ENCODE peak calls at places on chromosomes 6 and 20, in four cellular contexts. H, D, V and P are unnamed samples.

GRCh38 chr6:40973304-40973703 is 65.7 kb downstream of the UNC5CL start:
- DNase-seq in H (no peak), D (no peak), V (no peak), P (no peak)

GRCh38 chr20:58075980-58076749 is 152.3 kb downstream of the ANKRD60 start:
- DNase-seq in H (no peak), D (no peak), V (no peak), P (no peak)

GRCh38 chr20:44187054-44187762 is at the start of gene JPH2:
- DNase-seq in H (peak), D (no peak), V (no peak), P (no peak)

GRCh38 chr6:7085911-7086310 is 21.9 kb upstream of the RREB1 start:
- DNase-seq in H (no peak), D (no peak), V (no peak), P (no peak)

GRCh38 chr20:52731086-52731485 is 241.1 kb upstream of the TSHZ2 start:
- DNase-seq in H (peak), D (no peak), V (no peak), P (no peak)

GRCh38 chr6:18280084-18280483 is 15.8 kb upstream of the DEK start:
- DNase-seq in H (no peak), D (no peak), V (no peak), P (peak)

GRCh38 chr6:149033454-149034241 is 283.9 kb upstream of the TAB2 start:
- DNase-seq in H (no peak), D (no peak), V (no peak), P (no peak)

GRCh38 chr20:61510778-61511330 is 258.8 kb downstream of the CDH4 start:
- DNase-seq in H (no peak), D (no peak), V (no peak), P (no peak)

GRCh38 chr6:137248702-137249101 is 29.5 kb upstream of the IFNGR1 start:
- DNase-seq in H (no peak), D (no peak), V (no peak), P (no peak)

GRCh38 chr6:3878048-3878666 is 29.0 kb downstream of the FAM50B start:
- DNase-seq in H (no peak), D (no peak), V (no peak), P (no peak)

GRCh38 chr6:67766061-67766460 is 869.0 kb upstream of the ADGRB3 start:
- DNase-seq in H (no peak), D (no peak), V (no peak), P (no peak)

GRCh38 chr20:57498425-57499400 is 26.2 kb downstream of the CTCFL start:
- DNase-seq in H (peak), D (no peak), V (no peak), P (no peak)

GRCh38 chr6:49325901-49326300 is 137.2 kb downstream of the MMUT start:
- DNase-seq in H (no peak), D (no peak), V (no peak), P (no peak)

GRCh38 chr6:125584468-125584939 is 164.9 kb upstream of the HEY2 start:
- DNase-seq in H (peak), D (peak), V (no peak), P (peak)

GRCh38 chr20:54212226-54212625 is 4.3 kb downstream of the PFDN4 start:
- DNase-seq in H (no peak), D (no peak), V (no peak), P (no peak)

GRCh38 chr6:144797881-144798589 is 512.9 kb downstream of the UTRN start:
- DNase-seq in H (no peak), D (no peak), V (no peak), P (no peak)

DNA sequence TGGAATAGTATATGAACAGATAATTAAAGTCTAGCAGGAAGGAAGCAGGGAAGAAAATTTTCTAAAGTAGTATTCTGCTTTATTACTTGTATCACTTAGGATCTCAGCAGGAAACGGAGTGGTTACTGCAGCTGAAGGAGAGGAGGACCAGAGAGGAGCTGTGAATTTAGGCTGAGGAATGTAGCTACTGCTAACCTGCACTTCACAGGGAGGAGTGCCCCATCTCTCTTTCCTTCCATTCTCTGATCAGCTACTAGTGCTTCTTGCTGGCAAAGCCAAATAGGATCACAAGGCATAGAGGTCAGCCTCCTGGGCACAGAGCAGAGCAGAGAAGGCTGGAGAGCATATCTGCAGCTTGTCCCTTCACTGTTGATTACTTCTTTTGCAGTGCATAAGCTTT is 205.3 kb upstream of the ASCC3 start:
- DNase-seq in H (peak), D (no peak), V (no peak), P (no peak)
- TF ChIP-seq SUZ12 in H (no peak), D (no peak), V (no peak), P (no peak)

DNA sequence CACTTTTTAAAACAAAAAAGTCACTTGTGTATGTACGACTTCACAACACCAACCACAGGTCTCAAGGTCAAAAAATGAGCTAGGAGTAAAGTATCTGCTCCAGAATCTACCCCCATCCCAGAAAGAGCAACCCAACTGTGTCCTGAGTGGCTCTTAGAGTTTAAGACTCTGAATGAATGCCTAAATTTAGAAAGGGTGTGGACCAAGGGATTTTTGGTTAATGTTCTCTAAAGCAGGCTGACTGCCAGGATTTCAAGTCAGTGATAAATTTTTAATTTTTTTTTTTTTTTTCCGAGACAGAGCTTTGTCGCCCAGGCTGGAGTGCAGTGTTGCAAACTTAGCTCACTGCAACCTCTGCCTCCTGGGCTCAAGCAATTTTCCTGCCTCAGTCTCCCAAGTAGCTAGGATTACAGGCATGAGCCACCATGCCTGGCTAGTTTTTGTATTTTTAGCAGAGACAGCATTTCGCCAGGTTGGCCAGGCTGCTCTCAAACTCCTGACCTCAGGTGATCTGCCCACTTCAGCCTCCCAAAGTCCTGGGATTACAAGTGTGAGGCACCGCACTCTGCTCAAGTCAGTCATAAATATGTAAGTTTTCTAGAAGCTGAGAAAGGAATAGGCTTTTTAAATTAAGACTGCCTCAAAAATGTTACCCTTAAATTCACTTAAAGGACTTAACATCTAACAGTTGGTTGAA is 20.2 kb downstream of the STAU1 start:
- DNase-seq in H (no peak), D (no peak), V (no peak), P (no peak)
- TF ChIP-seq SUZ12 in H (no peak), D (no peak), V (no peak), P (no peak)

GRCh38 chr6:100455230-100456124 is 9.2 kb downstream of the SIM1 start:
- DNase-seq in H (no peak), D (no peak), V (no peak), P (no peak)
- TF ChIP-seq SUZ12 in H (no peak), D (peak), V (no peak), P (no peak)

GRCh38 chr6:42962502-42963178 is 2.1 kb downstream of the GNMT start:
- DNase-seq in H (no peak), D (no peak), V (no peak), P (no peak)

GRCh38 chr6:42959917-42960242 is 674 bp upstream of the GNMT start:
- DNase-seq in H (no peak), D (no peak), V (no peak), P (no peak)

GRCh38 chr6:42960243-42961019 is at the start of gene GNMT:
- DNase-seq in H (no peak), D (no peak), V (peak), P (no peak)

GRCh38 chr6:42962096-42962495 is 1.5 kb downstream of the GNMT start:
- DNase-seq in H (no peak), D (no peak), V (no peak), P (no peak)

GRCh38 chr6:42961020-42961470 is 491 bp downstream of the GNMT start:
- DNase-seq in H (no peak), D (no peak), V (peak), P (no peak)
- TF ChIP-seq SUZ12 in H (no peak), D (no peak), V (no peak), P (no peak)

GRCh38 chr6:684831-685636 is 7.9 kb downstream of the EXOC2 start:
- DNase-seq in H (no peak), D (no peak), V (no peak), P (no peak)
- TF ChIP-seq SUZ12 in H (no peak), D (no peak), V (no peak), P (no peak)

GRCh38 chr6:85403331-85404015 is 46.4 kb upstream of the NT5E start:
- DNase-seq in H (peak), D (no peak), V (no peak), P (no peak)
- TF ChIP-seq SUZ12 in H (no peak), D (no peak), V (no peak), P (no peak)

GRCh38 chr6:104019075-104019474 is 840.6 kb downstream of the HACE1 start:
- DNase-seq in H (no peak), D (no peak), V (no peak), P (no peak)
- TF ChIP-seq SUZ12 in H (no peak), D (no peak), V (no peak), P (no peak)